ENCODE peak calls at places on chromosomes 11 and 22, in five cellular contexts. V is CD8-positive, alpha-beta memory T cell; C is IMR-90; L is left ventricle myocardium inferior; E is suprapubic skin. N is an unnamed sample.

GRCh38 chr22:46652930-46653331 is 32.7 kb downstream of the GRAMD4 start:
- DNase-seq in V (no peak), C (peak; percentile 35), L (peak; percentile 47), E (no peak), N (peak; percentile 37)

GRCh38 chr22:46578824-46579561 is 41.2 kb upstream of the GRAMD4 start:
- DNase-seq in V (no peak), C (peak; percentile 40), L (peak; percentile 71), E (peak; percentile 69), N (no peak)

GRCh38 chr11:85737738-85738137 is 51.7 kb upstream of the CCDC89 start:
- DNase-seq in V (no peak), C (no peak), L (no peak), E (no peak), N (no peak)

GRCh38 chr11:5937868-5938602 is 4.0 kb upstream of the OR56A3 start:
- DNase-seq in V (no peak), C (no peak), L (no peak), E (no peak), N (no peak)

GRCh38 chr22:21444701-21445436 is 22.3 kb upstream of the TMEM191C start:
- DNase-seq in V (no peak), C (no peak), L (no peak), E (peak; percentile 57), N (peak; percentile 7)

GRCh38 chr11:79762271-79762935 is 321.6 kb upstream of the TENM4 start:
- DNase-seq in V (no peak), C (peak; percentile 3), L (no peak), E (no peak), N (no peak)

GRCh38 chr22:39536711-39537110 is 4.2 kb upstream of the RPS19BP1 start:
- DNase-seq in V (no peak), C (no peak), L (no peak), E (no peak), N (no peak)

GRCh38 chr22:23698094-23698493 is 7.3 kb downstream of the RGL4 start:
- DNase-seq in V (no peak), C (no peak), L (no peak), E (no peak), N (no peak)

GRCh38 chr11:133547808-133548494 is 15.7 kb upstream of the OPCML start:
- DNase-seq in V (no peak), C (no peak), L (no peak), E (no peak), N (no peak)

GRCh38 chr11:110787680-110788079 is 75.4 kb upstream of the ARHGAP20 start:
- DNase-seq in V (no peak), C (no peak), L (no peak), E (no peak), N (no peak)

GRCh38 chr11:47971501-47971900 is 8.9 kb upstream of the PTPRJ start:
- DNase-seq in V (no peak), C (no peak), L (no peak), E (no peak), N (no peak)

GRCh38 chr11:13317293-13318080 is 39.9 kb downstream of the BMAL1 start:
- DNase-seq in V (no peak), C (no peak), L (no peak), E (no peak), N (no peak)

GRCh38 chr22:19868333-19868732 is 13.7 kb upstream of the GNB1L start:
- DNase-seq in V (no peak), C (no peak), L (no peak), E (no peak), N (no peak)

GRCh38 chr11:95699631-95700470 is 89.7 kb downstream of the FAM76B start:
- DNase-seq in V (peak; percentile 40), C (peak; percentile 49), L (no peak), E (no peak), N (no peak)

GRCh38 chr11:119144825-119145476 is 3.9 kb upstream of the ABCG4 start:
- DNase-seq in V (no peak), C (peak; percentile 68), L (peak; percentile 54), E (no peak), N (peak; percentile 46)

GRCh38 chr11:75265851-75266531 is 25.4 kb downstream of the TPBGL start:
- DNase-seq in V (no peak), C (peak; percentile 19), L (no peak), E (peak; percentile 56), N (peak; percentile 9)

GRCh38 chr11:30487200-30487898 is 98.8 kb downstream of the MPPED2 start:
- DNase-seq in V (no peak), C (peak; percentile 40), L (peak; percentile 20), E (no peak), N (no peak)

GRCh38 chr11:110081462-110082233 is 11.5 kb upstream of the ZC3H12C start:
- DNase-seq in V (no peak), C (peak; percentile 74), L (no peak), E (no peak), N (no peak)

GRCh38 chr11:10267821-10268220 is 26.2 kb downstream of the SBF2 start:
- DNase-seq in V (no peak), C (no peak), L (no peak), E (no peak), N (no peak)

GRCh38 chr11:34146411-34146810 is 41.0 kb downstream of the NAT10 start:
- DNase-seq in V (no peak), C (no peak), L (no peak), E (no peak), N (no peak)

DNA sequence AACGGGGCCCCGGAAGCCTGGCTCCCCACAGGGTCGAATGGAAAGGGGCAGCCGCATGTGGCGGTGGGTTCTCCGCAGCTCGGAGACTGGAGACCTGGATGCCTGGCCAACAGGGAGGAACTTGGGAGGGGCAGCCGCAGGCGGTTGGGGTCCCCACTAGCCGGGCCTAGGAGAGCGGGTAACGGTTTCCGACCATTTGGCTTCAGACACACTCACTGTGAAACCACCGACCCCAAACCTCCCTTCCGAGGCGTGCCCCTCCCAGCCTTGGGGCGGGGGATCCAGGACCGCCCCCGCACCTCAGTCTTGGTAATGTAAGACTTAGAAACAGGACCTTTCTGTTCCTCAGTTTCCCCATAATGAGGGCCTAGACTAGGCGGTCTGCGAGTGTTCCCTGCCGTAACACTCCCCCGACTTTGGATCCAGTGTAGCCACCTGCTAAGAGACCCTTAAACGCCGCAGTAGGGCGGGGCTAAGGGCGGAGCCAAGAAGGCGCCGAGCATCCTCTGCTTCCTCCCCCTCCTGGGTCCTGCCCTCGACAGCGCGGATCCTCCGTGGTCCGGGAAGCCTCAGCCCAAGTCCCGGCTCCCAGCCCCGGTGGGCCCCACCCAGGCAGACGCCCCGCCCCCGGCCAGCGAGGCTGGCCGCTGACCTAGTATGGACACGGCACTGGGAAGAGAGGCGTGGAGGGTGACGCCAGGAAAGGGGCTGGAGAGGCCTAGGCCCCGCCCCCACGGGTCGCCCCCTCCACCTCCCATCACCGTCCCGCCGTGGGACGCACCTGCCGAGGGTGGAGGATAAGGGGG is 1.8 kb upstream of the RASGRP2 start:
- DNase-seq in V (peak; percentile 92), C (peak; percentile 22), L (peak; percentile 92), E (peak; percentile 90), N (peak; percentile 93)
- H3K27me3 ChIP-seq in V (no peaks in the 10 kb centered on the region), C (peaks cover 47% of the 10 kb centered on the region), L (no peaks in the 10 kb centered on the region), E (peaks cover 43% of the 10 kb centered on the region), N (no peaks in the 10 kb centered on the region)

DNA sequence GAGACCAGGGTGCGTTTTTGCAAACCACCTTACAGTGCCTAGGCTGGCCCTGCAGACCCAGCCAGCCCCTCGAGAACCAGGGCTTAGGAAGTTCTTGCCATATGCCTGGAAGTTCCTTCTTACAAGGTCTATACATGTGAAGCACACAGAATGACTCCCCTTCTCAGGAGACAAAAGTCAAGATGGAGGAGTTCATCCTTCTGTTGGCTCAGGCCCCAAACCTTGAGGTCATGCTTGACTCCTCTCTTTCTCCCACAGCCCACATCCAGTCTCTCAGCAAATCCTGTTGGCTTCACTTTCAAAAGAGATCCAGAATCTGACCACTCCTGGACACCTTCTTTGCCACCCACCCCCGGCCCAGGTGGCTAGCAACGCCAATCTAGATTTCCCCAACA is 1.7 kb upstream of the CD248 start:
- DNase-seq in V (no peak), C (no peak), L (no peak), E (no peak), N (peak; percentile 59)
- H3K4me3 ChIP-seq in V (peak overlapping the region; percentile 54), C (no peak overlapping the region), L (no peak overlapping the region), E (no peak overlapping the region), N (no peak overlapping the region)

GRCh38 chr22:41908409-41909289 is 6.2 kb downstream of the SHISA8 start:
- DNase-seq in V (no peak), C (no peak), L (no peak), E (peak; percentile 62), N (no peak)

GRCh38 chr22:41910599-41911291 is 4.1 kb downstream of the SHISA8 start:
- DNase-seq in V (peak; percentile 40), C (no peak), L (peak; percentile 56), E (peak; percentile 64), N (no peak)

GRCh38 chr22:41909290-41910049 is 5.4 kb downstream of the SHISA8 start:
- DNase-seq in V (no peak), C (no peak), L (no peak), E (peak; percentile 63), N (no peak)

GRCh38 chr22:41911292-41911611 is 3.6 kb downstream of the SHISA8 start:
- DNase-seq in V (no peak), C (no peak), L (no peak), E (no peak), N (no peak)

GRCh38 chr22:41910050-41910598 is 4.8 kb downstream of the SHISA8 start:
- DNase-seq in V (no peak), C (no peak), L (peak; percentile 36), E (peak; percentile 57), N (no peak)
- H3K9me3 ChIP-seq in V (no peaks in the 10 kb centered on the region), C (no peaks in the 10 kb centered on the region), L (no peaks in the 10 kb centered on the region), E (no peaks in the 10 kb centered on the region), N (no peaks in the 10 kb centered on the region)

GRCh38 chr11:61329871-61330270 is 3.0 kb downstream of the DDB1 start:
- DNase-seq in V (no peak), C (no peak), L (no peak), E (no peak), N (no peak)

GRCh38 chr11:61325649-61326414 is 7.1 kb downstream of the DDB1 start:
- DNase-seq in V (no peak), C (no peak), L (no peak), E (no peak), N (no peak)

GRCh38 chr11:61328351-61328750 is 4.6 kb downstream of the DDB1 start:
- DNase-seq in V (no peak), C (no peak), L (no peak), E (no peak), N (no peak)

GRCh38 chr11:61331636-61332035 is 1.3 kb downstream of the DDB1 start:
- DNase-seq in V (no peak), C (no peak), L (no peak), E (no peak), N (no peak)

GRCh38 chr11:61327669-61328071 is 5.2 kb downstream of the DDB1 start:
- DNase-seq in V (no peak), C (peak; percentile 57), L (no peak), E (no peak), N (no peak)
- H3K27me3 ChIP-seq in V (no peaks in the 10 kb centered on the region), C (no peaks in the 10 kb centered on the region), L (no peaks in the 10 kb centered on the region), E (no peaks in the 10 kb centered on the region), N (no peaks in the 10 kb centered on the region)

DNA sequence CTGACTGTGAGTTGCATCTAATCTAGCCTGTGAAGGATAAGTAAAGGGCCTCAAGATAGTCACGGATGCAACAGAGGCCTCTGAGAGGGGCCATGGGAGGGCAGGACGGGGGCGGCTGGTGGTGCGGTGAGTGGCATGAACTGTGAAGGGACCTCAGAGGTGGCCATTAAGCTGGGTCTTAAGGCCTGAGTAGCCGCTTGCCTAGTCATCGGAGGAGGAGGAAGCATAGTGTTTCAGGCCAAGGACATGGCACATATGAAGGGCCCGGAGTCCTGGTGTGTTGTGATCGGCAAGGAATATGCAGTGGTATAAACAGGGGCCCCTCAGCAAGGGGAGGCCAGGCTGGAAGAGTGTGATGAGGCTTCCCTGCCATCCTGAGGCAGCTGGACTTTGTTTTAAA is 51.8 kb downstream of the TRIOBP start:
- DNase-seq in V (no peak), C (no peak), L (no peak), E (no peak), N (no peak)
- H3K4me3 ChIP-seq in V (no peak overlapping the region), C (no peak overlapping the region), L (peak overlapping the region; percentile 100), E (no peak overlapping the region), N (no peak overlapping the region)